ENCODE peak calls at places on chromosomes 12 and 14, in six cellular contexts. H is lower lobe of right lung, Q is Panc1, N is neural progenitor cell, I is lung, A is RWPE2. E is an unnamed sample.
A peak's percentile ranks its signal among the peaks of the same experiment; 100 is the strongest.

GRCh38 chr14:64983439-64984310 is 3.0 kb upstream of the FNTB start:
- DNase-seq in H (no peak), Q (peak; percentile 15), N (peak; percentile 58), I (no peak), A (no peak), E (peak; percentile 24)

GRCh38 chr12:25583545-25583944 is 30.5 kb upstream of the LMNTD1 start:
- DNase-seq in H (no peak), Q (no peak), N (peak; percentile 17), I (no peak), A (no peak), E (no peak)

GRCh38 chr12:111715242-111715641 is 29.4 kb downstream of the ACAD10 start:
- DNase-seq in H (no peak), Q (no peak), N (no peak), I (no peak), A (no peak), E (no peak)

GRCh38 chr12:53825246-53826081 is 73.7 kb upstream of the CISTR start:
- DNase-seq in H (no peak), Q (peak; percentile 95), N (no peak), I (no peak), A (no peak), E (no peak)

GRCh38 chr14:74207943-74208342 is 31.3 kb upstream of the VSX2 start:
- DNase-seq in H (no peak), Q (no peak), N (peak; percentile 79), I (no peak), A (no peak), E (no peak)

GRCh38 chr14:99945732-99946651 is 119.2 kb upstream of the EVL start:
- DNase-seq in H (no peak), Q (no peak), N (no peak), I (no peak), A (peak; percentile 45), E (no peak)

GRCh38 chr14:64673748-64674147 is 30.5 kb upstream of the PLEKHG3 start:
- DNase-seq in H (peak; percentile 68), Q (no peak), N (no peak), I (no peak), A (no peak), E (no peak)

GRCh38 chr12:111597731-111598636 is 1.1 kb downstream of the ATXN2 start:
- DNase-seq in H (peak; percentile 74), Q (no peak), N (peak; percentile 68), I (peak; percentile 51), A (peak; percentile 54), E (no peak)

GRCh38 chr12:107794451-107794850 is 19.9 kb downstream of the ASCL4 start:
- DNase-seq in H (no peak), Q (no peak), N (no peak), I (no peak), A (no peak), E (no peak)

GRCh38 chr12:51409846-51410245 is 14.8 kb upstream of the SLC4A8 start:
- DNase-seq in H (no peak), Q (no peak), N (no peak), I (no peak), A (no peak), E (no peak)

GRCh38 chr12:94704452-94704871 is 54.1 kb upstream of the TMCC3 start:
- DNase-seq in H (no peak), Q (no peak), N (no peak), I (no peak), A (no peak), E (peak; percentile 40)

GRCh38 chr12:6821271-6821673 is 349 bp upstream of the GPR162 start:
- DNase-seq in H (peak; percentile 72), Q (no peak), N (peak; percentile 82), I (peak; percentile 51), A (no peak), E (no peak)

GRCh38 chr12:108768591-108769500 is 37.5 kb upstream of the CORO1C start:
- DNase-seq in H (peak; percentile 82), Q (no peak), N (peak; percentile 69), I (peak; percentile 45), A (no peak), E (no peak)

GRCh38 chr14:54785778-54786160 is 116.9 kb downstream of the GCH1 start:
- DNase-seq in H (no peak), Q (no peak), N (no peak), I (no peak), A (no peak), E (no peak)

GRCh38 chr14:23056956-23057756 is at the start of gene CDH24:
- DNase-seq in H (peak; percentile 79), Q (no peak), N (peak; percentile 94), I (peak; percentile 63), A (peak; percentile 89), E (no peak)

GRCh38 chr14:67668559-67668958 is 5.9 kb downstream of the VTI1B start:
- DNase-seq in H (no peak), Q (no peak), N (no peak), I (no peak), A (no peak), E (no peak)

GRCh38 chr14:68783408-68784297 is 9.2 kb downstream of the ZFP36L1 start:
- DNase-seq in H (no peak), Q (no peak), N (no peak), I (no peak), A (no peak), E (no peak)

GRCh38 chr12:53938276-53939140 is at the start of gene HOXC13:
- DNase-seq in H (no peak), Q (peak; percentile 95), N (peak; percentile 83), I (no peak), A (peak; percentile 98), E (no peak)

GRCh38 chr12:47071241-47071852 is 8.1 kb upstream of the PCED1B start:
- DNase-seq in H (no peak), Q (no peak), N (peak; percentile 76), I (no peak), A (no peak), E (no peak)
- TF ChIP-seq CTCF in H (peak; percentile 37), Q (peak; percentile 82), N (peak; percentile 68), I (no peak), A (peak; percentile 41), E (peak; percentile 17)

DNA sequence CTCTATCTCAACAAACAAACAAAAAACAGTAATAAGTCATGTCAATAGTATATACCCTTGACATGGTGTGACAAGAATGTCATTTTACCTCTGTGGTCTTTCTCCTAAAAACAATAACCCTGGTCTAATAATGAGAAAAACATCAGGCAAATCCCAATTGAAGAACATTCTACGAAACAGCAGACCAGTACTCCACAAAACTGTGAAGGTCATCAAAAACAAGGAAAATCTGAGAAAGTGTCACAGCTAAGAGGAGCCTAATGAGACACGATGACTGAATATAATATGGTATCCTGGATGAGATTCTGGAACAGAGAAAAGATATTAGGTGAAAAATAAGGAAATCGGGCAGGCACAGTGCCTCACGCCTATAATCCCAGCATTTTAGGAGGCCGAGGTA is 5.6 kb upstream of the COCH start:
- DNase-seq in H (no peak), Q (no peak), N (no peak), I (no peak), A (no peak), E (no peak)
- H3K4me3 ChIP-seq in H (no peak overlapping the region), Q (no peak overlapping the region), N (no peak overlapping the region), I (no peak overlapping the region), A (no peak overlapping the region), E (no peak overlapping the region)

DNA sequence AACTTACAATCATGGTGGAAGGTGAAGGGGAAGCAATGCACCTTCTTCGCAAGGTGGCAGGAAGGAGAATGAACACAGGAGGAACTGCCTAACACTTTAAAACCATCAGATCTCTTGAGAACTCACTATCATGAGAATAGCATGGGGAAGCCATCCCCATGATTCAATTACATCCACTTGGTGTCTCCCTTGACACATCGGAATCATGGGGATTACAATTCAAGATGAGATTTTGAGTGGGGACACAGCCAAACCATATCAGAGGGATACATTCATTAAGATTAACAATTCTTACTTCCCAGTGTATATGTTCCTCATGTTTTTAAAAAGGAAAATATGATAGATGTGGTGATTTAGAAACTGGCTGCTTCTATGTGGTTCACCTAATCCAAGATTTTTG is 117.9 kb downstream of the PDE3A start:
- DNase-seq in H (no peak), Q (no peak), N (peak; percentile 8), I (no peak), A (no peak), E (no peak)
- TF ChIP-seq CTCF in H (no peak), Q (no peak), N (peak; percentile 16), I (no peak), A (no peak), E (no peak)

DNA sequence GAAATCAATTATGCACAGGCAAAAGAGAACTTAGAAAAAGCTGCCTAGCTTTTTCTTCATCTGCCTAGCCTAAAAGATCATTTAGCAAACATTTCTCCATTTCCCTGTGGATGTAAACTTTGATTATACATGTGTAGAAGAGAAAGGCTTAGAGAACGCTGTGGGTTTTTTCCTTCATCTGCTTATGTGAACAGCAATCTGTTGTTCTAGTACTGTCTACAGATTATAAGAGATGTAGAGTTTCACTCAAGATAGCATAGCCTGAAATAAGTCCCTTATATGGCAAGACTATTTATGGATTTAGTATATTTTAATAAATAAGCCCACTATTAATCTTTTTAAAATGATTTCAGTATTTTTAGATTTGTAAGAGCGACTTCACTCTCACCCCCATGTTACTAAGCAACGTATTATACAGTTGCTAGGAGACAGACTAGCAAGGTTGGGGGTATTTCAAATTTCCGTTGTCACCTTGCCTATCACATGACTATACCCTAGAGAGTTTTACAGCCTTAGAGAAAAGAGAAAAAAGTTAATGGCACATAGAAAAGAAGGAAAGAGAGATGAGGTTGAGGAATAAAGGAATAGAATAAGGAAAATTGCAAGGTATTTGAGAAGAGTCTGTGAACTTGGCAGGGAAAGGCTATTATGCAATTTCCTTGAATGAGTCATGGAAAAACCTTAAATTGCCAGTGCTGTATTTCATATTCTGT is 12.2 kb upstream of the TUBA1A start:
- DNase-seq in H (no peak), Q (peak; percentile 85), N (no peak), I (no peak), A (no peak), E (no peak)
- H3K4me3 ChIP-seq in H (no peak overlapping the region), Q (no peak overlapping the region), N (no peak overlapping the region), I (no peak overlapping the region), A (no peak overlapping the region), E (no peak overlapping the region)

GRCh38 chr14:21894003-21894897 is 220.6 kb upstream of the OR4E1 start:
- DNase-seq in H (no peak), Q (no peak), N (peak; percentile 52), I (no peak), A (no peak), E (no peak)
- TF ChIP-seq CTCF in H (peak; percentile 43), Q (peak; percentile 57), N (peak; percentile 70), I (no peak), A (peak; percentile 24), E (no peak)